ENCODE peak calls at places on chromosomes 3 and 15, in six cellular contexts. Q is colonic mucosa, C is neural crest cell, Y is GM23338, W is A549, E is left colon. A is an unnamed sample.

GRCh38 chr3:127200086-127200691 is 7.3 kb downstream of the PRR23E start:
- DNase-seq in Q (peak), C (no peak), Y (no peak), W (no peak), E (no peak), A (no peak)

GRCh38 chr15:86076468-86076867 is 3.2 kb upstream of the AGBL1 start:
- DNase-seq in Q (no peak), C (no peak), Y (no peak), W (no peak), E (no peak), A (peak)

GRCh38 chr3:100335137-100335833 is 728 bp downstream of the NIT2 start:
- DNase-seq in Q (peak), C (no peak), Y (peak), W (peak), E (peak), A (peak)

GRCh38 chr3:132569580-132569979 is 27.5 kb upstream of the ACKR4 start:
- DNase-seq in Q (no peak), C (no peak), Y (no peak), W (no peak), E (no peak), A (no peak)

GRCh38 chr3:12629560-12629959 is 34.4 kb downstream of the RAF1 start:
- DNase-seq in Q (no peak), C (no peak), Y (no peak), W (no peak), E (peak), A (no peak)

GRCh38 chr15:98881526-98882517 is 125.8 kb downstream of the PGPEP1L start:
- DNase-seq in Q (no peak), C (no peak), Y (peak), W (no peak), E (peak), A (peak)

GRCh38 chr3:193831495-193832455 is 238.8 kb downstream of the OPA1 start:
- DNase-seq in Q (no peak), C (no peak), Y (no peak), W (no peak), E (no peak), A (no peak)

GRCh38 chr15:61794881-61795280 is 265.4 kb downstream of the VPS13C start:
- DNase-seq in Q (no peak), C (no peak), Y (no peak), W (no peak), E (no peak), A (no peak)

GRCh38 chr15:68389041-68389930 is 42.7 kb downstream of the ITGA11 start:
- DNase-seq in Q (no peak), C (no peak), Y (peak), W (no peak), E (no peak), A (no peak)

GRCh38 chr3:13608969-13609725 is 60.2 kb downstream of the FBLN2 start:
- DNase-seq in Q (no peak), C (no peak), Y (no peak), W (no peak), E (no peak), A (no peak)

GRCh38 chr3:134079111-134079531 is 49.4 kb upstream of the SLCO2A1 start:
- DNase-seq in Q (no peak), C (no peak), Y (no peak), W (no peak), E (no peak), A (no peak)

GRCh38 chr3:45462522-45463262 is 74.3 kb downstream of the LARS2 start:
- DNase-seq in Q (no peak), C (no peak), Y (no peak), W (no peak), E (no peak), A (no peak)

GRCh38 chr3:51704511-51704950 is 2.3 kb upstream of the GRM2 start:
- DNase-seq in Q (no peak), C (no peak), Y (no peak), W (no peak), E (no peak), A (no peak)

GRCh38 chr3:124636101-124636862 is 94.0 kb upstream of the UMPS start:
- DNase-seq in Q (peak), C (no peak), Y (peak), W (no peak), E (no peak), A (no peak)

GRCh38 chr3:72086051-72086711 is 301.2 kb upstream of the PROK2 start:
- DNase-seq in Q (no peak), C (no peak), Y (no peak), W (no peak), E (no peak), A (no peak)

GRCh38 chr3:47324278-47324865 is 41.6 kb downstream of the KLHL18 start:
- DNase-seq in Q (peak), C (peak), Y (peak), W (peak), E (peak), A (peak)

GRCh38 chr3:67788396-67788795 is 134.0 kb upstream of the SUCLG2 start:
- DNase-seq in Q (no peak), C (no peak), Y (no peak), W (no peak), E (no peak), A (no peak)

GRCh38 chr3:52811452-52812011 is 16.9 kb downstream of the ITIH3 start:
- DNase-seq in Q (no peak), C (no peak), Y (no peak), W (no peak), E (no peak), A (no peak)

GRCh38 chr15:55327392-55327791 is 8.4 kb downstream of the PIGB start:
- DNase-seq in Q (no peak), C (no peak), Y (no peak), W (no peak), E (no peak), A (no peak)

GRCh38 chr3:186882125-186882524 is 39.6 kb downstream of the ADIPOQ start:
- DNase-seq in Q (no peak), C (no peak), Y (no peak), W (no peak), E (no peak), A (no peak)

GRCh38 chr3:192825657-192826200 is 91.9 kb downstream of the MB21D2 start:
- DNase-seq in Q (peak), C (no peak), Y (no peak), W (no peak), E (peak), A (no peak)

GRCh38 chr15:100934735-100935134 is 15.6 kb downstream of the LRRK1 start:
- DNase-seq in Q (no peak), C (no peak), Y (peak), W (no peak), E (no peak), A (no peak)

GRCh38 chr3:157201648-157202278 is 41.8 kb upstream of the CCNL1 start:
- DNase-seq in Q (no peak), C (no peak), Y (peak), W (peak), E (no peak), A (peak)

GRCh38 chr3:9732080-9732752 is 681 bp downstream of the BRPF1 start:
- DNase-seq in Q (peak), C (no peak), Y (peak), W (peak), E (peak), A (peak)

GRCh38 chr3:71560665-71561064 is 22.9 kb downstream of the FOXP1 start:
- DNase-seq in Q (no peak), C (no peak), Y (no peak), W (no peak), E (no peak), A (no peak)

GRCh38 chr15:73972984-73973682 is 19.0 kb downstream of the STOML1 start:
- DNase-seq in Q (peak), C (peak), Y (peak), W (peak), E (peak), A (peak)

GRCh38 chr15:88661041-88661765 is 22.4 kb downstream of the ISG20 start:
- DNase-seq in Q (no peak), C (no peak), Y (no peak), W (no peak), E (no peak), A (no peak)

GRCh38 chr15:71937650-71938311 is 127.4 kb downstream of the NR2E3 start:
- DNase-seq in Q (no peak), C (no peak), Y (no peak), W (no peak), E (no peak), A (no peak)

GRCh38 chr3:63479661-63480035 is 172.8 kb upstream of the SNTN start:
- DNase-seq in Q (no peak), C (no peak), Y (no peak), W (no peak), E (no peak), A (no peak)

GRCh38 chr3:25849641-25850040 is 59.8 kb downstream of the OXSM start:
- DNase-seq in Q (no peak), C (no peak), Y (peak), W (no peak), E (no peak), A (no peak)